ENCODE peak calls at places on chromosomes 12 and 14, in four cellular contexts. W is GM23248, G is adipocyte, J is A549. R is an unnamed sample. For H3K4me1, the result is how much of the 10 kb centered on the place peaks cover.

GRCh38 chr14:49849213-49849847 is 3.3 kb downstream of the NEMF start:
- DNase-seq in G (peak), W (no peak), J (no peak), R (no peak)

GRCh38 chr12:113471619-113472171 is at the start of gene LHX5:
- DNase-seq in W (peak), G (no peak), J (no peak), R (no peak)

GRCh38 chr12:96271469-96272199 is 77.5 kb downstream of the ELK3 start:
- DNase-seq in G (no peak), J (no peak), W (peak), R (no peak)

GRCh38 chr14:32588448-32589320 is 259.6 kb downstream of the AKAP6 start:
- DNase-seq in J (no peak), G (peak), W (peak), R (no peak)

GRCh38 chr12:6962285-6963015 is 8.0 kb downstream of the PHB2 start:
- DNase-seq in G (no peak), J (no peak), W (no peak), R (no peak)

GRCh38 chr14:25069889-25070288 is 19.9 kb upstream of the STXBP6 start:
- DNase-seq in G (no peak), J (no peak), W (no peak), R (no peak)

GRCh38 chr14:100965296-100965695 is 61.8 kb upstream of the RTL1 start:
- DNase-seq in J (no peak), W (no peak), G (no peak), R (peak)

GRCh38 chr12:59874781-59875180 is 279.0 kb downstream of the SLC16A7 start:
- DNase-seq in J (no peak), G (no peak), W (no peak), R (no peak)

GRCh38 chr12:68113644-68114043 is 45.9 kb downstream of the IFNG start:
- DNase-seq in W (no peak), G (no peak), J (no peak), R (peak)

GRCh38 chr12:112782250-112782649 is 9.3 kb upstream of the RPH3A start:
- DNase-seq in J (no peak), G (no peak), W (no peak), R (no peak)

GRCh38 chr12:28575593-28576205 is 385.4 kb downstream of the CCDC91 start:
- DNase-seq in W (no peak), G (no peak), J (no peak), R (no peak)

GRCh38 chr12:31423405-31423804 is 97.5 kb upstream of the SINHCAF start:
- DNase-seq in G (no peak), W (no peak), J (no peak), R (no peak)

GRCh38 chr14:22982477-22983245 is at the start of gene AJUBA:
- DNase-seq in J (peak), G (peak), W (peak), R (peak)

GRCh38 chr12:48996794-48997718 is 2.1 kb downstream of the DDN start:
- DNase-seq in G (peak), W (peak), J (peak), R (peak)

GRCh38 chr12:6116481-6117021 is 7.9 kb downstream of the VWF start:
- DNase-seq in J (no peak), G (no peak), W (no peak), R (no peak)

GRCh38 chr14:45716506-45716905 is 463.5 kb upstream of the MIS18BP1 start:
- DNase-seq in J (peak), W (peak), G (no peak), R (no peak)

GRCh38 chr12:29743801-29744200 is 39.9 kb downstream of the TMTC1 start:
- DNase-seq in W (peak), J (no peak), G (peak), R (no peak)

GRCh38 chr14:64296561-64296960 is 2.4 kb upstream of the ESR2 start:
- DNase-seq in J (no peak), W (no peak), G (no peak), R (no peak)

GRCh38 chr12:112111931-112112330 is 3.3 kb upstream of the NAA25 start:
- DNase-seq in J (no peak), G (no peak), W (no peak), R (no peak)

GRCh38 chr12:66453111-66453510 is 150.8 kb downstream of the HELB start:
- DNase-seq in G (no peak), W (no peak), J (no peak), R (no peak)

GRCh38 chr12:66467932-66468331 is 165.6 kb downstream of the HELB start:
- DNase-seq in W (peak), J (no peak), G (no peak), R (no peak)

GRCh38 chr14:58444627-58445026 is 17.1 kb downstream of the KIAA0586 start:
- DNase-seq in G (no peak), J (no peak), W (no peak), R (no peak)

GRCh38 chr14:56195219-56195618 is 77.0 kb downstream of the PELI2 start:
- DNase-seq in J (no peak), G (no peak), W (no peak), R (no peak)

GRCh38 chr12:59811991-59812390 is 216.2 kb downstream of the SLC16A7 start:
- DNase-seq in J (no peak), G (no peak), W (no peak), R (no peak)

GRCh38 chr12:64681200-64682052 is 71.1 kb downstream of the RASSF3 start:
- DNase-seq in J (no peak), W (no peak), G (no peak), R (no peak)

GRCh38 chr12:79547735-79548347 is 142.9 kb downstream of the PAWR start:
- DNase-seq in G (peak), W (peak), J (peak), R (no peak)

GRCh38 chr12:54341343-54341742 is 16.4 kb downstream of the COPZ1 start:
- DNase-seq in J (no peak), G (no peak), W (no peak), R (no peak)

GRCh38 chr12:125688881-125689280 is 623.6 kb downstream of the AACS start:
- DNase-seq in W (no peak), G (no peak), J (no peak), R (no peak)

GRCh38 chr12:130201037-130201436 is 38.8 kb downstream of the FZD10 start:
- DNase-seq in W (no peak), G (no peak), J (no peak), R (no peak)

GRCh38 chr12:117119592-117120198 is 20.5 kb upstream of the TESC start:
- DNase-seq in J (peak), G (no peak), W (no peak), R (peak)

GRCh38 chr14:100107236-100107635 is 42.0 kb downstream of the EVL start:
- DNase-seq in W (peak), J (no peak), G (no peak), R (peak)

DNA sequence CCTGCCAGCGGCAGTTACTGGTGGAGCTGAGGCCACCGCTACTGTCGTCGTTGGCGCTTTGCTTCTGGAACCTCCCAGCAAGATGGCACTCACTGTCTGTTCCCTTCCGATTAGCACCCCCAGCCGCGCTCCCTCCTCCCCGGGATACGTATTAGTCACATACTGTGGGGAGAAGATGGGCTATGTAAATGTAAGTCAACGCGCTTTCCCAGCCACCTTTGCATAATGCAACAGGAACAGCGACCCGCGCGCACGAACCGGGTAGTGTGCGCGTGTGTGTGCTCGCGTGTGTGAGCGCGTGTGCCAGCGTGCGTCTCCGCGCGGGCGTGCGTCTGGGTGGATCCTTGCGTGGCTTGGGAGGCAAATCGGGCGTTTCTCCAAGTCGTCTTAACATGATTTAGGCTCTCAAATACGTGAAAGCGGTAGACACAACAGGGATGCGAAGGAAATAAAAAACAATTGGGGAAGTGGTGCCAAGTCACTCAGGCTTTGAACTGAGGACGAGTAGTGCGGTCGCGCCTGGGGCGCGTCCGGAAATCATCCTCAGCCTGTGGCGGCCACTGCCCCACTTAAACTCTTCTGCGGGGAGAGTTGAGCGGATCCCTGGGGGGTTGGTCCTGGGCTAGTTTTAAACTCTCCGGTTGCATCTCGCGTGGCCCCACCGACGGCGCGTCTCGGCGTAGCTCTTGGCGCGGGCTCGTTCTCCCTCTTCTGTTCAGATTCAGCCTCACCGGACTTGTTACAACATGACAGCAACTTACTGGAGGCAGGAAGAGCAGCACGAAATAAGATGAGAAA is 1.8 kb downstream of the FLRT2 start:
- DNase-seq in J (peak), W (peak), G (peak), R (no peak)
- H3K4me3 ChIP-seq in J (peak), W (peak), G (peak), R (no peak)

GRCh38 chr12:39736406-39736805 is 116.8 kb upstream of the ABCD2 start:
- DNase-seq in G (no peak), W (no peak), J (no peak), R (no peak)
- H3K4me1 ChIP-seq in G (under half), W (under half), J (under half), R (under half)

DNA sequence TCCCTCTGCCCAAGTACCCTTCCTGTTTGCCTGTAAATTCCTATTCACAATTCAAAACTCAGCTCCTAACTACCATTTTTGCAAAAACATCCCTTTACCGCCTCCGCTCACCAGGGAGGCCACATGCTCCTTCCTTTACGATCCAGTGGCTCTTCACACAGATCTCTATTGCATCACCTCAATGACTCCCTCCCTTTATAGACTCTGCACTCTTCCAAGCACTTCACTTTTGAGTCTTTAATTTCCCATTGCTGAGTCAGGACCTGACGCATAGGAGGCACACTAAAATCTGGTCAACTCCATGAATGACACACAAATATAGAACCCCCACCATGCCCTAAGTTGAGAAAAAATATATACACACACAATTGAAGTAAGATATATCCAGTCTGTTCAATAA is 45.9 kb downstream of the PPP1R13B start:
- DNase-seq in W (peak), G (no peak), J (no peak), R (no peak)
- H3K4me3 ChIP-seq in W (no peak), G (no peak), J (no peak), R (no peak)

GRCh38 chr12:12506541-12506940 is 56.1 kb downstream of the DUSP16 start:
- DNase-seq in J (no peak), G (peak), W (peak), R (no peak)

GRCh38 chr12:12501121-12501520 is 61.5 kb downstream of the DUSP16 start:
- DNase-seq in J (no peak), G (no peak), W (no peak), R (no peak)

GRCh38 chr12:12505544-12506501 is 56.8 kb downstream of the DUSP16 start:
- DNase-seq in W (peak), J (no peak), G (peak), R (no peak)

GRCh38 chr12:12502813-12503146 is 59.9 kb downstream of the DUSP16 start:
- DNase-seq in G (no peak), J (no peak), W (no peak), R (peak)

GRCh38 chr12:12503384-12504078 is 59.1 kb downstream of the DUSP16 start:
- DNase-seq in J (no peak), W (no peak), G (no peak), R (peak)
- H3K4me1 ChIP-seq in J (under half), W (under half), G (under half), R (under half)

GRCh38 chr14:104723651-104724406 is at the start of gene ADSS1:
- DNase-seq in W (peak), G (peak), J (peak), R (peak)

GRCh38 chr14:104726600-104727451 is 2.8 kb downstream of the ADSS1 start:
- DNase-seq in G (peak), W (no peak), J (peak), R (no peak)

GRCh38 chr14:104725772-104726548 is 1.9 kb downstream of the ADSS1 start:
- DNase-seq in G (no peak), J (no peak), W (peak), R (no peak)

GRCh38 chr14:104724407-104724980 is 465 bp downstream of the ADSS1 start:
- DNase-seq in W (peak), J (peak), G (peak), R (no peak)

GRCh38 chr14:104724981-104725771 is 1.1 kb downstream of the ADSS1 start:
- DNase-seq in J (peak), G (peak), W (peak), R (no peak)
- H3K4me3 ChIP-seq in J (peak), G (peak), W (peak), R (no peak)

GRCh38 chr12:124512667-124513296 is 54.6 kb downstream of the NCOR2 start:
- DNase-seq in G (peak), J (peak), W (peak), R (no peak)
- H3K4me1 ChIP-seq in G (half or more), J (half or more), W (half or more), R (under half)

GRCh38 chr14:36844443-36844842 is 182.8 kb downstream of the PAX9 start:
- DNase-seq in J (no peak), G (no peak), W (no peak), R (no peak)
- H3K4me3 ChIP-seq in J (no peak), G (no peak), W (no peak), R (no peak)

GRCh38 chr14:34081576-34082136 is 130.8 kb upstream of the EGLN3 start:
- DNase-seq in W (peak), J (peak), G (peak), R (no peak)

GRCh38 chr14:34078117-34078743 is 127.4 kb upstream of the EGLN3 start:
- DNase-seq in W (no peak), G (no peak), J (peak), R (no peak)

GRCh38 chr14:34086358-34086757 is 135.5 kb upstream of the EGLN3 start:
- DNase-seq in W (no peak), G (no peak), J (no peak), R (no peak)

GRCh38 chr14:34085695-34086094 is 134.8 kb upstream of the EGLN3 start:
- DNase-seq in J (no peak), W (no peak), G (no peak), R (no peak)

DNA sequence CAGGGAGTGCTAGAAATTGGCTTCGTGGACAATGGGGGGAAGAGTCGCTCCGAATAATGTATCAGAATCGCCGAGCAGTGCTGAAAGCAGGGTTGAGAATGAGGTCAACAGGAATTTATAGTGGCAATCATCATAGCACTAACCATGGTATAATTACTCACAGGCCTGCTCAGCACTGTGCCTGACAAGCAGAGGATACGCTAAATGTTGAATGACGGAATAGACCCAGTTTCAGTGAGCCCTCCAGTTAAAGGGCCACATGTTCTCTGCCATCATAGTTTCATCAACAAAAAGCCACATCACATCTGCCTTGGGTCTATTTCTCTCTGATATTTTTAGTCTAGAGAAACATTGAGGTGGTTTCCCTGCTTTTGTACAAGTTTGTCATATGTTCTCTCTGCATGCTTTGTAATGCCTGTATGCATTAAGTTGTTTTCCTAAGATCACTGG is 130.3 kb upstream of the EGLN3 start:
- DNase-seq in G (no peak), W (peak), J (no peak), R (no peak)
- H3K4me1 ChIP-seq in G (under half), W (under half), J (half or more), R (under half)

DNA sequence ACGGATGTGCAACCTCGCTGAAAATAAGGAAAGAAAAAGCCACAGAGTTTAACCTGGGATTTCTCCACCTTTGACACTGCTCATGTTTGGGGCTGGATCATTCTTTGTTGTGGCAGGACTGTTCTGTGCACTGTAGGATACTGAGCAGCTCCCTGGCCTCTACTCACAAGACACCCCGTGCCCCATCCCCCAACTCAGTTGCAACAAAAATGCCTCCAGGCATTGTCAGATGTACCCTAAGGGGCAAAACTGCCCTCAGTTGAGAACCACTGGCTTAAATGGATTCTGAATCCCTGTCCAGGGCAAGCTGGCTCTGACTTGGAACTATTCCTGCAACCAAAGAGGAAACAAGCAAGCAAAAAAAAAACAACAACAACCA is 2.1 kb downstream of the GLTP start:
- DNase-seq in G (no peak), W (no peak), J (no peak), R (no peak)
- H3K4me3 ChIP-seq in G (no peak), W (peak), J (no peak), R (no peak)